ENCODE peak calls at places on chromosome 2, in four cellular contexts. V, S, O and T are unnamed samples.

GRCh38 chr2:152617464-152618187 is 99.6 kb downstream of the PRPF40A start:
- DNase-seq in V (no peak), S (no peak), O (no peak), T (no peak)

GRCh38 chr2:2409481-2409880 is 78.4 kb upstream of the MYT1L start:
- DNase-seq in V (no peak), S (no peak), O (no peak), T (no peak)

GRCh38 chr2:99652862-99653261 is 163.0 kb upstream of the REV1 start:
- DNase-seq in V (no peak), S (no peak), O (no peak), T (no peak)

GRCh38 chr2:137823196-137823595 is 141.1 kb upstream of the HNMT start:
- DNase-seq in V (no peak), S (no peak), O (no peak), T (no peak)

GRCh38 chr2:165067958-165068612 is 112.8 kb upstream of the SLC38A11 start:
- DNase-seq in V (no peak), S (no peak), O (peak; percentile 88), T (no peak)

GRCh38 chr2:43021791-43022500 is 204.5 kb downstream of the ZFP36L2 start:
- DNase-seq in V (no peak), S (peak; percentile 71), O (no peak), T (peak; percentile 38)

GRCh38 chr2:65658871-65659270 is 226.5 kb upstream of the SPRED2 start:
- DNase-seq in V (no peak), S (no peak), O (no peak), T (no peak)

GRCh38 chr2:109057686-109058085 is 68.7 kb upstream of the EDAR start:
- DNase-seq in V (no peak), S (no peak), O (no peak), T (peak; percentile 18)

GRCh38 chr2:222360997-222361396 is 62.2 kb upstream of the PAX3 start:
- DNase-seq in V (no peak), S (no peak), O (no peak), T (no peak)